ENCODE peak calls at places on chromosomes 4 and X, in eight cellular contexts. E is omental fat pad; Q is heart right ventricle; C is foreskin keratinocyte; F is RWPE2; W is pancreas; K is activated T-cell treated with anti-CD3 and anti-CD28 coated beads, Interleukin-2, amount 50 U/mL, for 72 hours; V is T-cell. R is an unnamed sample.
A peak's percentile ranks its signal among the peaks of the same experiment; 100 is the strongest.

GRCh38 chr4:159013692-159014091 is 89.2 kb upstream of the RAPGEF2 start:
- ATAC-seq in V (no peak), C (no peak), Q (no peak), K (no peak), W (no peak), F (no peak), E (no peak), R (no peak)

GRCh38 chr4:72006576-72006975 is 25.2 kb upstream of the NPFFR2 start:
- ATAC-seq in K (no peak), W (no peak), V (no peak), C (peak; percentile 98), Q (no peak), E (no peak), F (peak; percentile 99), R (no peak)

GRCh38 chr4:306551-306961 is 1.3 kb upstream of the ZNF732 start:
- ATAC-seq in C (no peak), F (no peak), V (no peak), K (no peak), W (no peak), Q (no peak), E (no peak), R (peak; percentile 23)

GRCh38 chr4:53591372-53591892 is at the start of gene LNX1:
- ATAC-seq in W (peak; percentile 84), C (peak; percentile 60), Q (no peak), K (no peak), E (no peak), V (no peak), F (peak; percentile 55), R (peak; percentile 88)

GRCh38 chr4:2258091-2259035 is 3.5 kb downstream of the MXD4 start:
- ATAC-seq in F (no peak), W (no peak), Q (no peak), V (no peak), E (no peak), K (no peak), C (no peak), R (no peak)

GRCh38 chr4:61296115-61296514 is 96.0 kb downstream of the ADGRL3 start:
- ATAC-seq in E (no peak), C (no peak), Q (no peak), W (no peak), K (no peak), F (no peak), V (no peak), R (no peak)

GRCh38 chr4:30763337-30763736 is 43.2 kb downstream of the PCDH7 start:
- ATAC-seq in E (no peak), Q (no peak), K (no peak), C (peak; percentile 43), W (no peak), V (no peak), F (peak; percentile 89), R (no peak)

GRCh38 chr4:2059726-2060577 is 825 bp downstream of the NAT8L start:
- ATAC-seq in K (peak; percentile 50), F (peak; percentile 20), Q (no peak), W (no peak), C (no peak), E (no peak), V (peak; percentile 25), R (no peak)

GRCh38 chrX:40169193-40170086 is 71.7 kb upstream of the BCOR start:
- ATAC-seq in C (peak; percentile 77), K (peak; percentile 68), F (no peak), W (no peak), Q (no peak), E (no peak), V (peak; percentile 71), R (peak; percentile 60)

GRCh38 chrX:133005038-133005437 is 46.6 kb upstream of the HS6ST2 start:
- ATAC-seq in W (no peak), F (no peak), C (no peak), Q (no peak), E (no peak), V (no peak), K (no peak), R (no peak)

GRCh38 chr4:127406187-127406586 is 226.6 kb upstream of the INTU start:
- ATAC-seq in F (no peak), Q (no peak), V (no peak), W (no peak), K (no peak), E (no peak), C (no peak), R (no peak)

GRCh38 chrX:68045008-68045577 is 388.2 kb downstream of the OPHN1 start:
- ATAC-seq in Q (no peak), W (no peak), K (no peak), E (no peak), F (no peak), C (no peak), V (no peak), R (no peak)

GRCh38 chr4:73603307-73603710 is 16.9 kb downstream of the RASSF6 start:
- ATAC-seq in C (peak; percentile 25), Q (no peak), K (no peak), V (no peak), W (peak; percentile 87), E (no peak), F (no peak), R (no peak)

GRCh38 chrX:112571388-112571787 is 108.3 kb downstream of the LHFPL1 start:
- ATAC-seq in F (no peak), E (no peak), K (no peak), W (no peak), Q (no peak), C (no peak), V (no peak), R (no peak)

GRCh38 chr4:169927280-169927679 is 98.9 kb downstream of the MFAP3L start:
- ATAC-seq in Q (no peak), C (no peak), K (no peak), E (no peak), W (no peak), V (no peak), F (no peak), R (no peak)

GRCh38 chr4:153499005-153499404 is 32.8 kb downstream of the TMEM131L start:
- ATAC-seq in W (no peak), K (no peak), C (no peak), F (no peak), Q (peak; percentile 32), V (no peak), E (no peak), R (no peak)

GRCh38 chrX:106484233-106484632 is 127.5 kb upstream of the RADX start:
- ATAC-seq in E (no peak), V (peak; percentile 76), W (no peak), F (no peak), C (no peak), Q (no peak), K (peak; percentile 97), R (no peak)

GRCh38 chr4:119046263-119046662 is 89.4 kb upstream of the MYOZ2 start:
- ATAC-seq in W (peak; percentile 47), F (no peak), K (no peak), Q (peak; percentile 95), E (no peak), C (no peak), V (no peak), R (no peak)

GRCh38 chr4:68724426-68724825 is 54.0 kb upstream of the UGT2B15 start:
- ATAC-seq in C (no peak), F (no peak), W (no peak), Q (no peak), E (no peak), K (no peak), V (no peak), R (no peak)

GRCh38 chr4:40550900-40551546 is 78.6 kb downstream of the RBM47 start:
- ATAC-seq in W (peak; percentile 63), Q (no peak), F (peak; percentile 88), K (peak; percentile 58), E (peak; percentile 75), V (peak; percentile 79), C (peak; percentile 66), R (peak; percentile 56)

GRCh38 chr4:3201718-3202702 is 46.9 kb upstream of the MSANTD1 start:
- ATAC-seq in Q (no peak), F (no peak), C (no peak), E (no peak), K (peak; percentile 87), W (no peak), V (peak; percentile 98), R (peak; percentile 53)

GRCh38 chr4:147236806-147237205 is 244.1 kb upstream of the EDNRA start:
- ATAC-seq in K (no peak), W (no peak), F (no peak), V (no peak), E (no peak), C (no peak), Q (no peak), R (no peak)

GRCh38 chr4:173242466-173243250 is 74.0 kb downstream of the GALNT7 start:
- ATAC-seq in V (no peak), W (no peak), K (no peak), E (no peak), Q (no peak), C (peak; percentile 36), F (peak; percentile 7), R (peak; percentile 47)

GRCh38 chr4:87620086-87620485 is 11.8 kb downstream of the DSPP start:
- ATAC-seq in V (no peak), E (no peak), C (no peak), Q (no peak), F (no peak), W (no peak), K (no peak), R (no peak)

GRCh38 chr4:6595897-6596537 is 21.0 kb downstream of the MAN2B2 start:
- ATAC-seq in V (no peak), F (peak; percentile 67), W (no peak), E (no peak), K (no peak), C (peak; percentile 67), Q (peak; percentile 13), R (peak; percentile 61)

GRCh38 chr4:5120468-5120867 is 69.2 kb downstream of the STK32B start:
- ATAC-seq in Q (no peak), F (no peak), K (no peak), C (no peak), W (no peak), V (no peak), E (no peak), R (no peak)

GRCh38 chr4:6420972-6421371 is 51.4 kb downstream of the PPP2R2C start:
- ATAC-seq in C (no peak), V (no peak), K (no peak), E (no peak), Q (no peak), W (no peak), F (no peak), R (no peak)

GRCh38 chr4:107689912-107690587 is 30.0 kb downstream of the PAPSS1 start:
- ATAC-seq in K (peak; percentile 99), W (no peak), E (peak; percentile 73), C (peak; percentile 100), V (no peak), Q (no peak), F (peak; percentile 100), R (peak; percentile 99)

GRCh38 chr4:72846280-72847111 is 223.0 kb downstream of the COX18 start:
- ATAC-seq in F (peak; percentile 83), K (no peak), V (no peak), W (no peak), E (no peak), C (no peak), Q (no peak), R (no peak)

GRCh38 chr4:141302926-141303325 is 82.2 kb downstream of the ZNF330 start:
- ATAC-seq in W (no peak), V (no peak), K (no peak), C (no peak), F (no peak), E (no peak), Q (no peak), R (no peak)

GRCh38 chr4:28225689-28226353 is 1365.2 kb downstream of the STIM2 start:
- ATAC-seq in K (no peak), Q (no peak), E (no peak), C (no peak), W (no peak), V (no peak), F (peak; percentile 42), R (no peak)

GRCh38 chrX:153560000-153560399 is 38.9 kb downstream of the CCNQ start:
- ATAC-seq in V (no peak), F (no peak), Q (peak; percentile 44), K (no peak), E (no peak), C (no peak), W (no peak), R (no peak)

GRCh38 chrX:137313627-137314026 is 252.3 kb upstream of the ZIC3 start:
- ATAC-seq in W (no peak), Q (no peak), K (peak; percentile 91), C (no peak), V (no peak), F (no peak), E (no peak), R (no peak)

GRCh38 chrX:83160096-83160495 is 348.0 kb upstream of the POU3F4 start:
- ATAC-seq in W (no peak), F (no peak), E (no peak), C (no peak), V (no peak), K (no peak), Q (no peak), R (no peak)

R was measured in esophagus mucosa.